ENCODE peak calls at places on chromosomes 13 and 19, in eight cellular contexts. C, K, A, R, P, Y, H and G are unnamed samples.

GRCh38 chr13:27960362-27961226 is 8.5 kb downstream of the CDX2 start:
- DNase-seq in K (no peak), P (peak), Y (no peak), R (peak), A (peak), C (no peak), H (no peak), G (peak)

GRCh38 chr13:59633290-59633689 is 530.4 kb downstream of the DIAPH3 start:
- DNase-seq in A (peak), Y (no peak), P (no peak), C (no peak), R (no peak), H (no peak), K (no peak), G (no peak)

GRCh38 chr13:60629158-60629557 is 232.1 kb downstream of the TDRD3 start:
- DNase-seq in Y (no peak), C (no peak), R (no peak), K (no peak), P (no peak), A (no peak), H (no peak), G (no peak)

GRCh38 chr19:2083174-2083854 is 12.8 kb downstream of the MOB3A start:
- DNase-seq in C (peak), H (no peak), R (no peak), A (no peak), K (no peak), P (no peak), Y (no peak), G (peak)

GRCh38 chr19:11387154-11388034 is 3.3 kb upstream of the EPOR start:
- DNase-seq in C (no peak), A (no peak), K (no peak), R (no peak), H (no peak), P (no peak), Y (no peak), G (no peak)

GRCh38 chr13:33123066-33123940 is 107.1 kb downstream of the KL start:
- DNase-seq in K (no peak), C (no peak), Y (peak), H (no peak), R (peak), P (no peak), A (peak), G (no peak)

GRCh38 chr13:103200118-103200885 is 134.1 kb upstream of the SLC10A2 start:
- DNase-seq in P (no peak), R (no peak), C (no peak), K (no peak), A (no peak), Y (no peak), H (no peak), G (no peak)

GRCh38 chr13:49536144-49536873 is 40.6 kb downstream of the PHF11 start:
- DNase-seq in C (no peak), A (no peak), K (no peak), R (no peak), Y (no peak), H (no peak), P (no peak), G (no peak)

GRCh38 chr13:33934343-33934742 is 116.4 kb downstream of the RFC3 start:
- DNase-seq in A (no peak), Y (peak), H (no peak), R (no peak), K (no peak), C (no peak), P (no peak), G (no peak)

GRCh38 chr13:21576424-21576823 is 27.5 kb downstream of the MICU2 start:
- DNase-seq in R (peak), Y (no peak), K (no peak), C (no peak), H (no peak), P (no peak), A (no peak), G (no peak)

GRCh38 chr19:41321600-41322270 is 11.8 kb downstream of the CCDC97 start:
- DNase-seq in A (peak), C (no peak), K (no peak), R (peak), H (no peak), P (no peak), Y (peak), G (peak)

GRCh38 chr19:15276620-15277019 is 44.4 kb upstream of the EPHX3 start:
- DNase-seq in P (no peak), R (no peak), Y (peak), H (no peak), K (no peak), A (no peak), C (no peak), G (no peak)

GRCh38 chr13:106987435-106987800 is 419.5 kb upstream of the ARGLU1 start:
- DNase-seq in H (no peak), A (no peak), C (no peak), Y (no peak), K (no peak), P (no peak), R (no peak), G (no peak)